ENCODE peak calls at places on chromosomes 5 and 9, in six cellular contexts. One of them, this sample, is unnamed.

GRCh38 chr5:100479079-100479688 is 56.0 kb upstream of the FAM174A start:
- DNase-seq in H9: peak; percentile 26
- DNase-seq in neuronal stem cell: peak; percentile 11
- DNase-seq in H1: no peak
- DNase-seq in mesendoderm: peak; percentile 63
- DNase-seq in mesenchymal stem cell: peak; percentile 13
- DNase-seq in this sample: peak; percentile 7

GRCh38 chr5:35246928-35247644 is 16.8 kb upstream of the PRLR start:
- DNase-seq in H9: no peak
- DNase-seq in neuronal stem cell: no peak
- DNase-seq in H1: no peak
- DNase-seq in mesendoderm: no peak
- DNase-seq in mesenchymal stem cell: no peak
- DNase-seq in this sample: no peak

GRCh38 chr9:34493972-34494535 is 28.7 kb downstream of the ENHO start:
- DNase-seq in H9: peak; percentile 70
- DNase-seq in neuronal stem cell: peak; percentile 70
- DNase-seq in H1: peak; percentile 84
- DNase-seq in mesendoderm: peak; percentile 72
- DNase-seq in mesenchymal stem cell: peak; percentile 58
- DNase-seq in this sample: peak; percentile 53

GRCh38 chr9:70452365-70452764 is 37.9 kb upstream of the KLF9 start:
- DNase-seq in H9: no peak
- DNase-seq in neuronal stem cell: no peak
- DNase-seq in H1: no peak
- DNase-seq in mesendoderm: no peak
- DNase-seq in mesenchymal stem cell: no peak
- DNase-seq in this sample: no peak

GRCh38 chr5:154627711-154628678 is 127.2 kb upstream of the LARP1 start:
- DNase-seq in H9: no peak
- DNase-seq in neuronal stem cell: no peak
- DNase-seq in H1: no peak
- DNase-seq in mesendoderm: no peak
- DNase-seq in mesenchymal stem cell: no peak
- DNase-seq in this sample: no peak

GRCh38 chr5:179375966-179376365 is 30.7 kb upstream of the ADAMTS2 start:
- DNase-seq in H9: peak; percentile 19
- DNase-seq in neuronal stem cell: no peak
- DNase-seq in H1: no peak
- DNase-seq in mesendoderm: no peak
- DNase-seq in mesenchymal stem cell: no peak
- DNase-seq in this sample: no peak

GRCh38 chr5:34655354-34655991 is 655 bp upstream of the RAI14 start:
- DNase-seq in H9: peak; percentile 66
- DNase-seq in neuronal stem cell: peak; percentile 42
- DNase-seq in H1: peak; percentile 66
- DNase-seq in mesendoderm: peak; percentile 89
- DNase-seq in mesenchymal stem cell: peak; percentile 87
- DNase-seq in this sample: peak; percentile 90

GRCh38 chr9:8857330-8858249 is 1058.0 kb upstream of the DMAC1 start:
- DNase-seq in H9: peak; percentile 74
- DNase-seq in neuronal stem cell: peak; percentile 69
- DNase-seq in H1: peak; percentile 83
- DNase-seq in mesendoderm: peak; percentile 88
- DNase-seq in mesenchymal stem cell: peak; percentile 55
- DNase-seq in this sample: no peak

GRCh38 chr5:53430618-53431252 is 49.7 kb upstream of the FST start:
- DNase-seq in H9: no peak
- DNase-seq in neuronal stem cell: no peak
- DNase-seq in H1: no peak
- DNase-seq in mesendoderm: peak; percentile 52
- DNase-seq in mesenchymal stem cell: peak; percentile 72
- DNase-seq in this sample: peak; percentile 87

GRCh38 chr5:140236896-140237598 is 62.1 kb downstream of the CYSTM1 start:
- DNase-seq in H9: no peak
- DNase-seq in neuronal stem cell: no peak
- DNase-seq in H1: no peak
- DNase-seq in mesendoderm: no peak
- DNase-seq in mesenchymal stem cell: no peak
- DNase-seq in this sample: no peak

GRCh38 chr9:120735009-120735408 is 20.7 kb upstream of the MEGF9 start:
- DNase-seq in H9: no peak
- DNase-seq in neuronal stem cell: no peak
- DNase-seq in H1: no peak
- DNase-seq in mesendoderm: no peak
- DNase-seq in mesenchymal stem cell: peak; percentile 45
- DNase-seq in this sample: no peak

GRCh38 chr5:154829589-154830218 is 20.7 kb downstream of the FAXDC2 start:
- DNase-seq in H9: no peak
- DNase-seq in neuronal stem cell: no peak
- DNase-seq in H1: no peak
- DNase-seq in mesendoderm: no peak
- DNase-seq in mesenchymal stem cell: no peak
- DNase-seq in this sample: peak; percentile 60

GRCh38 chr5:5573798-5574380 is 151.4 kb downstream of the ICE1 start:
- DNase-seq in H9: no peak
- DNase-seq in neuronal stem cell: no peak
- DNase-seq in H1: no peak
- DNase-seq in mesendoderm: no peak
- DNase-seq in mesenchymal stem cell: no peak
- DNase-seq in this sample: no peak

DNA sequence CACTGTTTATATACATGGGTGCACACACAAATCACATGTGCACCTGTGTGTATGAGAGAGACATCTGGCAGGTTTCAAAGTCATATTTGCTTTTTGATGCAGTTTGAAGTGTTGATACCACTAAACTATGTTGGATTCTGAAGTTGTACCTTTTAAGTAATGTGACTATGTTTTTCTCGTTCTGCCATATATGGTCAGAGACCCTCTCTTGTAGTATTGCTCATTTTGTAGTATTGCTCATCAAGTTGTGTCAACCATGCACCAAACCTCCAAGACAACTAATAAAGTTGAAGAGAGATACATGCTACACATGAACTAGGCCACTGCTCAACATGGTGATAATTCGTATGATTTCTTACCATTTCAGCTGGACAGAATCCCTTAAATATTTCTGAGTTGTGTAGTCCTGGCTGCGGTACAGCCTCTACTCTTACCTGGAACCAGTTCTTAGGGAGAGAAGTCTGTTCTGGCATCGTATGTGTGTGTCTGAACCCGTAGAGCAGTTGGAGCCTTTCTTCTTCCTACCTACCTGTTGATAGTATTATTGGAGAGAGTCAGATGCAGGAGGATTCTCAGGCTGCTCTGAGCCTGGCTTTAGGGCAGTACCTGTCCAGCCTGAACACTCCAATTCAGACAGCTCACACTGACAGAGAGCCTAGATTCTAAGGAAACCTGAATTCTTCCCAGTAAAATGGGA is 190.3 kb downstream of the CD180 start:
- DNase-seq in H9: no peak
- DNase-seq in neuronal stem cell: no peak
- DNase-seq in H1: no peak
- DNase-seq in mesendoderm: no peak
- DNase-seq in mesenchymal stem cell: no peak
- DNase-seq in this sample: no peak
- H3K4me1 ChIP-seq in H9: no peaks in the 10 kb centered on the region
- H3K4me1 ChIP-seq in neuronal stem cell: peaks cover 17% of the 10 kb centered on the region
- H3K4me1 ChIP-seq in H1: peaks cover 2% of the 10 kb centered on the region
- H3K4me1 ChIP-seq in mesendoderm: no peaks in the 10 kb centered on the region
- H3K4me1 ChIP-seq in mesenchymal stem cell: peaks cover 7% of the 10 kb centered on the region
- H3K4me1 ChIP-seq in this sample: peaks cover 16% of the 10 kb centered on the region

GRCh38 chr5:14202462-14202861 is 59.3 kb downstream of the TRIO start:
- DNase-seq in H9: no peak
- DNase-seq in neuronal stem cell: no peak
- DNase-seq in H1: no peak
- DNase-seq in mesendoderm: peak; percentile 51
- DNase-seq in mesenchymal stem cell: peak; percentile 81
- DNase-seq in this sample: no peak

GRCh38 chr5:14201325-14202061 is 58.4 kb downstream of the TRIO start:
- DNase-seq in H9: no peak
- DNase-seq in neuronal stem cell: no peak
- DNase-seq in H1: no peak
- DNase-seq in mesendoderm: peak; percentile 70
- DNase-seq in mesenchymal stem cell: peak; percentile 58
- DNase-seq in this sample: peak; percentile 79

GRCh38 chr5:14206028-14206725 is 63.0 kb downstream of the TRIO start:
- DNase-seq in H9: no peak
- DNase-seq in neuronal stem cell: no peak
- DNase-seq in H1: no peak
- DNase-seq in mesendoderm: no peak
- DNase-seq in mesenchymal stem cell: peak; percentile 75
- DNase-seq in this sample: no peak

GRCh38 chr5:14204785-14205321 is 61.7 kb downstream of the TRIO start:
- DNase-seq in H9: no peak
- DNase-seq in neuronal stem cell: no peak
- DNase-seq in H1: no peak
- DNase-seq in mesendoderm: peak; percentile 64
- DNase-seq in mesenchymal stem cell: peak; percentile 88
- DNase-seq in this sample: peak; percentile 82

DNA sequence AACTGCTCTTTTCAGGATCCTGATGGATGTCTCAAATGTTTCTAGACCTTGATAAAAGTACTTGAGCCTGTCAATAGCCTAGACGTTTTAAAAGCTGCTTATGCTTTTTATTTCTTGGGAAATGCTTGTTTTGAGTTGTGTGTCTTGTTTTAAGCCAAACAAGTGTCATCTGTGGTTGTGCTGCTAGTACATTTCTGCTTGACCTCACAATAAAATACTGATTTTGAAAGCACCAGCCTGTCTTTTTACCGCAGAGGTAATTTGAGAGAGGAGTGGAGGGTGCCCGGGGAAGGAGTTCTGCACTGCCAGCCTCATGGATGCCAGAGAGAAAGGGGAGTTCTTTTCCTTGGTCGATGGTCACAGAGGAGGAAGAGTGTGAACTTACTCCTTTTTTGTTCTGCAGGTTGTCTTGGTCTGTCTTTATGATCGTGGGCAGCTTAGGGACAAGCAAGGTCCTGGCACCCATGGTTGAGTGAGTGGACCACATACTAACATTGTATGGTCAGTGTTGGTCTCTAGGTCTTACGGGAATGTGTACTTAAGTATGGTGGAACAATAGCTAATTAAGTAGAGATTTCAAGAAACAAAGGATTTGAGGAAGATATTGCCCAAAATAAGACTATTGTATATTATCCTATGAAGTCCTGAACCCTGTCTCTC is 61.0 kb downstream of the TRIO start:
- DNase-seq in H9: no peak
- DNase-seq in neuronal stem cell: no peak
- DNase-seq in H1: no peak
- DNase-seq in mesendoderm: no peak
- DNase-seq in mesenchymal stem cell: peak; percentile 50
- DNase-seq in this sample: no peak
- H3K9ac ChIP-seq in H9: no peak overlapping the region
- H3K9ac ChIP-seq in neuronal stem cell: no peak overlapping the region
- H3K9ac ChIP-seq in H1: no peak overlapping the region
- H3K9ac ChIP-seq in mesendoderm: no peak overlapping the region
- H3K9ac ChIP-seq in mesenchymal stem cell: peak overlapping the region; percentile 85
- H3K9ac ChIP-seq in this sample: peak overlapping the region; percentile 10

DNA sequence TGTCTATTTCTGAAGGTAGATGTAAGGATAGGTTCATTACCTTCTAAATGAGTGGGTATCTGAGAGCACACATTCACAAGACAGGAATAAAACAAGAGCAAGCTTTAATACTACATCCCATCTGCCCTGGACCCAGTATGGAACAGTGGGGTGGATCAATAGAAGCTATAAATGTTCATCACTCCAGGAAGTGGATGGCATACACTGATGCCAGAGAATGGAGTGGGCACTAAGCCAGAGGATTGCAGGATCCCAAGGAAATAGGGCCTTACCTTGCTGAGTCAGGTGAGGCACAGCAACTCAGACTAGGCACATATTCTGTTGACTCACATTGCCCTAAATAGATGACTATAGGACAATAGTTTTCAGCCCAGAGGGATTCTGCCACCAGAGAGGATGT is 21.3 kb upstream of the COX7C start:
- DNase-seq in H9: no peak
- DNase-seq in neuronal stem cell: no peak
- DNase-seq in H1: no peak
- DNase-seq in mesendoderm: no peak
- DNase-seq in mesenchymal stem cell: no peak
- DNase-seq in this sample: no peak
- H3K23ac ChIP-seq in H9: no peak overlapping the region
- H3K23ac ChIP-seq in neuronal stem cell: no peak overlapping the region
- H3K23ac ChIP-seq in H1: no peak overlapping the region
- H3K23ac ChIP-seq in mesendoderm: no peak overlapping the region
- H3K23ac ChIP-seq in mesenchymal stem cell: no peak overlapping the region
- H3K23ac ChIP-seq in this sample: no peak overlapping the region

GRCh38 chr5:115577329-115577728 is 24.9 kb downstream of the TICAM2 start:
- DNase-seq in H9: no peak
- DNase-seq in neuronal stem cell: no peak
- DNase-seq in H1: no peak
- DNase-seq in mesendoderm: no peak
- DNase-seq in mesenchymal stem cell: no peak
- DNase-seq in this sample: no peak
- H3K4me1 ChIP-seq in H9: no peaks in the 10 kb centered on the region
- H3K4me1 ChIP-seq in neuronal stem cell: peaks cover 10% of the 10 kb centered on the region
- H3K4me1 ChIP-seq in H1: no peaks in the 10 kb centered on the region
- H3K4me1 ChIP-seq in mesendoderm: no peaks in the 10 kb centered on the region
- H3K4me1 ChIP-seq in mesenchymal stem cell: peaks cover 3% of the 10 kb centered on the region
- H3K4me1 ChIP-seq in this sample: peaks cover 5% of the 10 kb centered on the region

This sample was measured in IMR-90.